ENCODE peak calls at places on chromosomes 1 and 21, in four cellular contexts. One of them, this sample, is unnamed.

GRCh38 chr1:93811646-93812045 is 67.4 kb downstream of the DNTTIP2 start:
- DNase-seq in left ventricle myocardium inferior: no peak
- DNase-seq in stimulated activated CD8-positive, alpha-beta memory T cell treated with anti-CD3 and anti-CD28 coated beads, Interleukin-2, amount 100 ng/mL, for 48 hours: no peak
- DNase-seq in cardiac muscle cell: no peak
- DNase-seq in this sample: no peak

GRCh38 chr1:232979596-232979995 is 29.2 kb downstream of the NTPCR start:
- DNase-seq in left ventricle myocardium inferior: no peak
- DNase-seq in stimulated activated CD8-positive, alpha-beta memory T cell treated with anti-CD3 and anti-CD28 coated beads, Interleukin-2, amount 100 ng/mL, for 48 hours: no peak
- DNase-seq in cardiac muscle cell: no peak
- DNase-seq in this sample: no peak

GRCh38 chr21:35606136-35606535 is 454.2 kb downstream of the SETD4 start:
- DNase-seq in left ventricle myocardium inferior: no peak
- DNase-seq in stimulated activated CD8-positive, alpha-beta memory T cell treated with anti-CD3 and anti-CD28 coated beads, Interleukin-2, amount 100 ng/mL, for 48 hours: no peak
- DNase-seq in cardiac muscle cell: no peak
- DNase-seq in this sample: no peak

GRCh38 chr1:28272215-28272852 is 13.0 kb downstream of the SESN2 start:
- DNase-seq in left ventricle myocardium inferior: no peak
- DNase-seq in stimulated activated CD8-positive, alpha-beta memory T cell treated with anti-CD3 and anti-CD28 coated beads, Interleukin-2, amount 100 ng/mL, for 48 hours: no peak
- DNase-seq in cardiac muscle cell: no peak
- DNase-seq in this sample: no peak

GRCh38 chr1:113912594-113913311 is 7.6 kb downstream of the DCLRE1B start:
- DNase-seq in left ventricle myocardium inferior: peak
- DNase-seq in stimulated activated CD8-positive, alpha-beta memory T cell treated with anti-CD3 and anti-CD28 coated beads, Interleukin-2, amount 100 ng/mL, for 48 hours: no peak
- DNase-seq in cardiac muscle cell: no peak
- DNase-seq in this sample: no peak

GRCh38 chr1:26360051-26360806 is 6.3 kb upstream of the CRYBG2 start:
- DNase-seq in left ventricle myocardium inferior: no peak
- DNase-seq in stimulated activated CD8-positive, alpha-beta memory T cell treated with anti-CD3 and anti-CD28 coated beads, Interleukin-2, amount 100 ng/mL, for 48 hours: peak
- DNase-seq in cardiac muscle cell: no peak
- DNase-seq in this sample: no peak

GRCh38 chr1:205453466-205453865 is 2.4 kb downstream of the BLACAT1 start:
- DNase-seq in left ventricle myocardium inferior: no peak
- DNase-seq in stimulated activated CD8-positive, alpha-beta memory T cell treated with anti-CD3 and anti-CD28 coated beads, Interleukin-2, amount 100 ng/mL, for 48 hours: no peak
- DNase-seq in cardiac muscle cell: no peak
- DNase-seq in this sample: no peak

GRCh38 chr1:156592158-156592909 is 758 bp downstream of the NAXE start:
- DNase-seq in left ventricle myocardium inferior: no peak
- DNase-seq in stimulated activated CD8-positive, alpha-beta memory T cell treated with anti-CD3 and anti-CD28 coated beads, Interleukin-2, amount 100 ng/mL, for 48 hours: no peak
- DNase-seq in cardiac muscle cell: no peak
- DNase-seq in this sample: no peak

GRCh38 chr1:151568626-151569088 is 28.5 kb downstream of the TUFT1 start:
- DNase-seq in left ventricle myocardium inferior: no peak
- DNase-seq in stimulated activated CD8-positive, alpha-beta memory T cell treated with anti-CD3 and anti-CD28 coated beads, Interleukin-2, amount 100 ng/mL, for 48 hours: no peak
- DNase-seq in cardiac muscle cell: no peak
- DNase-seq in this sample: no peak

GRCh38 chr1:61125263-61125662 is 42.9 kb downstream of the NFIA start:
- DNase-seq in left ventricle myocardium inferior: no peak
- DNase-seq in stimulated activated CD8-positive, alpha-beta memory T cell treated with anti-CD3 and anti-CD28 coated beads, Interleukin-2, amount 100 ng/mL, for 48 hours: no peak
- DNase-seq in cardiac muscle cell: no peak
- DNase-seq in this sample: no peak

GRCh38 chr21:14890141-14890540 is 174.7 kb downstream of the NRIP1 start:
- DNase-seq in left ventricle myocardium inferior: no peak
- DNase-seq in stimulated activated CD8-positive, alpha-beta memory T cell treated with anti-CD3 and anti-CD28 coated beads, Interleukin-2, amount 100 ng/mL, for 48 hours: no peak
- DNase-seq in cardiac muscle cell: no peak
- DNase-seq in this sample: no peak

GRCh38 chr1:157948547-157949152 is 44.8 kb upstream of the KIRREL1 start:
- DNase-seq in left ventricle myocardium inferior: peak
- DNase-seq in stimulated activated CD8-positive, alpha-beta memory T cell treated with anti-CD3 and anti-CD28 coated beads, Interleukin-2, amount 100 ng/mL, for 48 hours: no peak
- DNase-seq in cardiac muscle cell: peak
- DNase-seq in this sample: no peak

GRCh38 chr21:32886339-32886738 is 114.8 kb upstream of the PAXBP1 start:
- DNase-seq in left ventricle myocardium inferior: no peak
- DNase-seq in stimulated activated CD8-positive, alpha-beta memory T cell treated with anti-CD3 and anti-CD28 coated beads, Interleukin-2, amount 100 ng/mL, for 48 hours: no peak
- DNase-seq in cardiac muscle cell: no peak
- DNase-seq in this sample: no peak

GRCh38 chr1:27603320-27603961 is 503 bp downstream of the AHDC1 start:
- DNase-seq in left ventricle myocardium inferior: peak
- DNase-seq in stimulated activated CD8-positive, alpha-beta memory T cell treated with anti-CD3 and anti-CD28 coated beads, Interleukin-2, amount 100 ng/mL, for 48 hours: no peak
- DNase-seq in cardiac muscle cell: peak
- DNase-seq in this sample: peak

GRCh38 chr1:8198522-8198921 is 119.4 kb upstream of the SLC45A1 start:
- DNase-seq in left ventricle myocardium inferior: no peak
- DNase-seq in stimulated activated CD8-positive, alpha-beta memory T cell treated with anti-CD3 and anti-CD28 coated beads, Interleukin-2, amount 100 ng/mL, for 48 hours: no peak
- DNase-seq in cardiac muscle cell: no peak
- DNase-seq in this sample: peak

GRCh38 chr1:229354226-229354625 is 11.4 kb upstream of the CCSAP start:
- DNase-seq in left ventricle myocardium inferior: no peak
- DNase-seq in stimulated activated CD8-positive, alpha-beta memory T cell treated with anti-CD3 and anti-CD28 coated beads, Interleukin-2, amount 100 ng/mL, for 48 hours: no peak
- DNase-seq in cardiac muscle cell: no peak
- DNase-seq in this sample: no peak

GRCh38 chr1:9687120-9687875 is 35.8 kb downstream of the PIK3CD start:
- DNase-seq in left ventricle myocardium inferior: peak
- DNase-seq in stimulated activated CD8-positive, alpha-beta memory T cell treated with anti-CD3 and anti-CD28 coated beads, Interleukin-2, amount 100 ng/mL, for 48 hours: peak
- DNase-seq in cardiac muscle cell: peak
- DNase-seq in this sample: peak

GRCh38 chr1:50704126-50704525 is 255.9 kb downstream of the FAF1 start:
- DNase-seq in left ventricle myocardium inferior: no peak
- DNase-seq in stimulated activated CD8-positive, alpha-beta memory T cell treated with anti-CD3 and anti-CD28 coated beads, Interleukin-2, amount 100 ng/mL, for 48 hours: no peak
- DNase-seq in cardiac muscle cell: peak
- DNase-seq in this sample: no peak

GRCh38 chr1:90957497-90957896 is 64.3 kb downstream of the ZNF644 start:
- DNase-seq in left ventricle myocardium inferior: no peak
- DNase-seq in stimulated activated CD8-positive, alpha-beta memory T cell treated with anti-CD3 and anti-CD28 coated beads, Interleukin-2, amount 100 ng/mL, for 48 hours: no peak
- DNase-seq in cardiac muscle cell: no peak
- DNase-seq in this sample: no peak

GRCh38 chr1:151537112-151537511 is 3.0 kb upstream of the TUFT1 start:
- DNase-seq in left ventricle myocardium inferior: no peak
- DNase-seq in stimulated activated CD8-positive, alpha-beta memory T cell treated with anti-CD3 and anti-CD28 coated beads, Interleukin-2, amount 100 ng/mL, for 48 hours: no peak
- DNase-seq in cardiac muscle cell: no peak
- DNase-seq in this sample: no peak

GRCh38 chr1:110005971-110006370 is 21.4 kb downstream of the AHCYL1 start:
- DNase-seq in left ventricle myocardium inferior: no peak
- DNase-seq in stimulated activated CD8-positive, alpha-beta memory T cell treated with anti-CD3 and anti-CD28 coated beads, Interleukin-2, amount 100 ng/mL, for 48 hours: no peak
- DNase-seq in cardiac muscle cell: no peak
- DNase-seq in this sample: no peak

GRCh38 chr1:1299686-1300351 is 7.9 kb downstream of the ACAP3 start:
- DNase-seq in left ventricle myocardium inferior: no peak
- DNase-seq in stimulated activated CD8-positive, alpha-beta memory T cell treated with anti-CD3 and anti-CD28 coated beads, Interleukin-2, amount 100 ng/mL, for 48 hours: no peak
- DNase-seq in cardiac muscle cell: no peak
- DNase-seq in this sample: no peak

GRCh38 chr1:160091666-160092223 is 6.7 kb downstream of the IGSF8 start:
- DNase-seq in left ventricle myocardium inferior: no peak
- DNase-seq in stimulated activated CD8-positive, alpha-beta memory T cell treated with anti-CD3 and anti-CD28 coated beads, Interleukin-2, amount 100 ng/mL, for 48 hours: no peak
- DNase-seq in cardiac muscle cell: no peak
- DNase-seq in this sample: no peak

GRCh38 chr1:152995838-152996237 is 5.7 kb upstream of the SPRR3 start:
- DNase-seq in left ventricle myocardium inferior: no peak
- DNase-seq in stimulated activated CD8-positive, alpha-beta memory T cell treated with anti-CD3 and anti-CD28 coated beads, Interleukin-2, amount 100 ng/mL, for 48 hours: no peak
- DNase-seq in cardiac muscle cell: no peak
- DNase-seq in this sample: no peak

GRCh38 chr1:61287734-61288133 is 205.4 kb downstream of the NFIA start:
- DNase-seq in left ventricle myocardium inferior: no peak
- DNase-seq in stimulated activated CD8-positive, alpha-beta memory T cell treated with anti-CD3 and anti-CD28 coated beads, Interleukin-2, amount 100 ng/mL, for 48 hours: no peak
- DNase-seq in cardiac muscle cell: no peak
- DNase-seq in this sample: no peak

GRCh38 chr1:218414060-218414728 is 69.1 kb downstream of the TGFB2 start:
- DNase-seq in left ventricle myocardium inferior: no peak
- DNase-seq in stimulated activated CD8-positive, alpha-beta memory T cell treated with anti-CD3 and anti-CD28 coated beads, Interleukin-2, amount 100 ng/mL, for 48 hours: no peak
- DNase-seq in cardiac muscle cell: no peak
- DNase-seq in this sample: no peak

GRCh38 chr1:119987112-119987511 is 82.3 kb downstream of the NOTCH2 start:
- DNase-seq in left ventricle myocardium inferior: no peak
- DNase-seq in stimulated activated CD8-positive, alpha-beta memory T cell treated with anti-CD3 and anti-CD28 coated beads, Interleukin-2, amount 100 ng/mL, for 48 hours: no peak
- DNase-seq in cardiac muscle cell: no peak
- DNase-seq in this sample: no peak

GRCh38 chr1:56215086-56215485 is 364.3 kb downstream of the PLPP3 start:
- DNase-seq in left ventricle myocardium inferior: no peak
- DNase-seq in stimulated activated CD8-positive, alpha-beta memory T cell treated with anti-CD3 and anti-CD28 coated beads, Interleukin-2, amount 100 ng/mL, for 48 hours: no peak
- DNase-seq in cardiac muscle cell: no peak
- DNase-seq in this sample: no peak

GRCh38 chr1:89553195-89553584 is 28.6 kb downstream of the LRRC8B start:
- DNase-seq in left ventricle myocardium inferior: no peak
- DNase-seq in stimulated activated CD8-positive, alpha-beta memory T cell treated with anti-CD3 and anti-CD28 coated beads, Interleukin-2, amount 100 ng/mL, for 48 hours: no peak
- DNase-seq in cardiac muscle cell: no peak
- DNase-seq in this sample: no peak

GRCh38 chr21:38170283-38170682 is 86.5 kb upstream of the KCNJ15 start:
- DNase-seq in left ventricle myocardium inferior: no peak
- DNase-seq in stimulated activated CD8-positive, alpha-beta memory T cell treated with anti-CD3 and anti-CD28 coated beads, Interleukin-2, amount 100 ng/mL, for 48 hours: no peak
- DNase-seq in cardiac muscle cell: no peak
- DNase-seq in this sample: peak